ENCODE peak calls at places on chromosomes 2 and 18, in eight cellular contexts. A is lower lobe of right lung; V is mesothelial cell of epicardium; F is fibroblast of lung; T is NCI-H748 treated with DMSO at 0.1 percent for 48 hours; Q is NCI-H510A treated with DMSO at 0.1 percent for 48 hours; U is NCI-H82; Z is effector CD4-positive, alpha-beta T cell. B is an unnamed sample.

GRCh38 chr2:82781516-82781915 is 1677.6 kb downstream of the SUCLG1 start:
- DNase-seq in A (no peak), V (no peak), F (peak; percentile 42), T (no peak), Q (no peak), U (no peak), Z (no peak), B (no peak)

GRCh38 chr2:85765081-85765731 is 11.4 kb downstream of the ATOH8 start:
- DNase-seq in A (no peak), V (no peak), F (no peak), T (peak; percentile 62), Q (peak; percentile 22), U (peak; percentile 80), Z (no peak), B (no peak)

GRCh38 chr2:51258301-51258700 is 226.4 kb upstream of the NRXN1 start:
- DNase-seq in A (no peak), V (no peak), F (no peak), T (no peak), Q (no peak), U (no peak), Z (no peak), B (no peak)

GRCh38 chr2:16614314-16614860 is 51.2 kb downstream of the CYRIA start:
- DNase-seq in A (no peak), V (no peak), F (peak; percentile 26), T (peak; percentile 37), Q (peak; percentile 67), U (no peak), Z (no peak), B (no peak)

GRCh38 chr2:222903234-222904220 is 42.7 kb downstream of the ACSL3 start:
- DNase-seq in A (no peak), V (no peak), F (peak; percentile 81), T (peak; percentile 18), Q (peak; percentile 52), U (peak; percentile 69), Z (peak; percentile 11), B (peak; percentile 20)

GRCh38 chr18:35379421-35379820 is 2.3 kb upstream of the ZNF396 start:
- DNase-seq in A (no peak), V (no peak), F (no peak), T (no peak), Q (no peak), U (no peak), Z (no peak), B (no peak)

GRCh38 chr2:148914463-148914862 is 39.4 kb downstream of the KIF5C start:
- DNase-seq in A (no peak), V (no peak), F (no peak), T (no peak), Q (peak; percentile 12), U (no peak), Z (no peak), B (no peak)

GRCh38 chr2:134458950-134459349 is 205.1 kb downstream of the MGAT5 start:
- DNase-seq in A (no peak), V (no peak), F (no peak), T (no peak), Q (no peak), U (no peak), Z (no peak), B (no peak)

GRCh38 chr2:31812051-31812798 is 198.6 kb downstream of the MEMO1 start:
- DNase-seq in A (no peak), V (no peak), F (no peak), T (no peak), Q (no peak), U (no peak), Z (no peak), B (no peak)

GRCh38 chr2:97747285-97747684 is 33.9 kb downstream of the ZAP70 start:
- DNase-seq in A (no peak), V (no peak), F (no peak), T (no peak), Q (no peak), U (no peak), Z (no peak), B (no peak)

GRCh38 chr2:59850554-59850953 is 702.9 kb downstream of the BCL11A start:
- DNase-seq in A (no peak), V (no peak), F (no peak), T (no peak), Q (no peak), U (no peak), Z (no peak), B (no peak)

GRCh38 chr18:25225152-25225551 is 126.8 kb downstream of the ZNF521 start:
- DNase-seq in A (no peak), V (no peak), F (no peak), T (no peak), Q (no peak), U (no peak), Z (no peak), B (no peak)

GRCh38 chr2:45014016-45014702 is 4.9 kb upstream of the SIX2 start:
- DNase-seq in A (no peak), V (no peak), F (peak; percentile 55), T (no peak), Q (peak; percentile 14), U (peak; percentile 80), Z (no peak), B (no peak)